ENCODE peak calls at places on chromosomes 3 and 15, in ten cellular contexts. L is IMR-90; F is spleen; Y is AG09319; G is RWPE1; V is gastrocnemius medialis; X is Panc1; D is coronary artery; O is CD4-positive, alpha-beta T cell; E is sigmoid colon. U is an unnamed sample.
A peak's percentile ranks its signal among the peaks of the same experiment; 100 is the strongest.

GRCh38 chr3:127714151-127714571 is 41.4 kb downstream of the ABTB1 start:
- DNase-seq in D (no peak), L (no peak), G (no peak), V (no peak), E (no peak), Y (no peak), F (peak; percentile 82), O (no peak), X (no peak), U (no peak)

GRCh38 chr15:66953523-66954229 is 111.7 kb upstream of the SMAD3 start:
- DNase-seq in O (no peak), Y (no peak), D (peak; percentile 47), V (no peak), F (no peak), E (no peak), L (no peak), X (no peak), G (no peak), U (no peak)

GRCh38 chr3:173706630-173707029 is 309.1 kb downstream of the NLGN1 start:
- DNase-seq in E (no peak), O (no peak), G (no peak), D (no peak), V (no peak), L (no peak), F (no peak), X (no peak), Y (no peak), U (no peak)

GRCh38 chr3:112667599-112667998 is 26.7 kb upstream of the CCDC80 start:
- DNase-seq in Y (no peak), D (no peak), L (no peak), G (no peak), X (no peak), E (no peak), F (no peak), V (no peak), O (no peak), U (no peak)

GRCh38 chr3:124512881-124513609 is 217.2 kb upstream of the UMPS start:
- DNase-seq in F (no peak), L (peak; percentile 4), V (no peak), E (no peak), O (no peak), Y (no peak), D (no peak), G (no peak), X (no peak), U (no peak)

GRCh38 chr15:70318996-70319465 is 221.3 kb upstream of the TLE3 start:
- DNase-seq in G (peak; percentile 14), Y (peak; percentile 35), V (peak; percentile 50), O (no peak), X (no peak), F (no peak), D (no peak), L (peak; percentile 74), E (peak; percentile 94), U (no peak)

GRCh38 chr15:35595656-35596055 is 49.7 kb upstream of the DPH6 start:
- DNase-seq in F (no peak), G (no peak), X (no peak), L (no peak), E (no peak), O (no peak), Y (no peak), V (no peak), D (no peak), U (no peak)

GRCh38 chr3:142808103-142808917 is 80.6 kb downstream of the PCOLCE2 start:
- DNase-seq in G (peak; percentile 74), O (no peak), L (peak; percentile 72), X (peak; percentile 80), F (no peak), V (no peak), E (no peak), D (no peak), Y (peak; percentile 16), U (no peak)

GRCh38 chr3:171129827-171130226 is 103.3 kb upstream of the SLC2A2 start:
- DNase-seq in G (no peak), E (no peak), L (peak; percentile 66), O (no peak), Y (no peak), X (no peak), F (no peak), D (no peak), V (no peak), U (no peak)

GRCh38 chr15:34049096-34049495 is 10.1 kb upstream of the AVEN start:
- DNase-seq in F (no peak), Y (no peak), D (no peak), O (no peak), L (peak; percentile 87), V (no peak), E (no peak), G (no peak), X (no peak), U (no peak)

GRCh38 chr3:2099028-2099671 is 484 bp downstream of the CNTN4 start:
- DNase-seq in D (no peak), Y (no peak), O (no peak), G (no peak), F (no peak), X (no peak), L (no peak), V (no peak), E (no peak), U (peak; percentile 68)

DNA sequence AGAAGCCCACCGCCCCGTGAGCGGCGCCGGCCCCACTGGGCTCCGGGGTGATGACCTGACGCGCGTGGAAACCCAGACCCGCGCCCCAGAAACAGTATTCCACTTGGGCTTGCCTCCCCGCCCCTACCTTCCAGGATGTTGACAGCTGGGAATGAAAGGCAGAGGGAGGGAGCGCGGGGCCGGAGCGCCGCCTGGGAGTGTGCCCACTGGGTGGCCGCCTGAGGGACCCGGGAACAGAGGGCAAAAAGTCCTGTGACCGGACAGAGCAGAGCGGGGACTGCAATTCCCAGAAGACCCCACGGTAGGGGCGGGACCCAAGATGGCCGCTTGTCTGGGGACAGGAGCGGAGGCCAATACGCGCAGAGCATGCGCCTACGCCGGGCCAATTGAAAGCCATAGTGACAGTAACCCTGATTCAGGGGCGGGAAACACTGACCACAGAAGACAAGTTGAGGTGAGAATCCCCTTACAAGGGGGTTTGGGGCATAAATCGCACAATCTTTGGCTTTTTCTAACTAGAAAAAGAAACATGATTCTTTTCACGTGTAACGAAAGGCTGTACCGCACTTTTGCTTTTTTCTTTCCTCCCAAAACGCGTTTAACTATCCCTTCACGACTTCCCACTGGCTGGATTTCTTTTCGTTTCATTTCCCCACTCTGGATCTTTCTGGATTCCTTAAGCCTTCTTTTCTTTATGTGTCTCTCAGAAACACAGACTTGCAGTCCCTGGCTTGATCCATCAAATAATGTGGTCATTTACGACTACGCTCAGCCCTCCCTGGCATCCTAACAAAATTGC is at the start of gene FHIT:
- DNase-seq in V (peak; percentile 96), E (peak; percentile 97), L (peak; percentile 87), G (peak; percentile 89), O (peak; percentile 77), Y (peak; percentile 77), D (peak; percentile 96), X (peak; percentile 42), F (peak; percentile 96), U (peak; percentile 91)
- TF ChIP-seq CTCF in V (no peak), E (no peak), L (no peak), G (no peak), O (no peak), Y (no peak), D (no peak), X (no peak), F (no peak), U (no peak)

GRCh38 chr3:191329654-191330308 is 545 bp downstream of the UTS2B start:
- DNase-seq in G (peak; percentile 31), D (peak; percentile 81), Y (no peak), E (peak; percentile 69), L (peak; percentile 71), F (peak; percentile 85), V (peak; percentile 33), O (no peak), X (no peak), U (peak; percentile 66)

GRCh38 chr3:191330309-191330712 is at the start of gene UTS2B:
- DNase-seq in F (no peak), V (no peak), E (no peak), O (no peak), G (peak; percentile 22), L (peak; percentile 93), D (no peak), Y (peak; percentile 61), X (peak; percentile 52), U (no peak)

GRCh38 chr3:191328383-191328962 is 721 bp upstream of the CCDC50 start:
- DNase-seq in D (no peak), F (no peak), E (no peak), Y (no peak), V (no peak), L (no peak), X (no peak), G (no peak), O (no peak), U (no peak)

GRCh38 chr3:191327526-191327925 is 1.7 kb upstream of the CCDC50 start:
- DNase-seq in V (no peak), X (no peak), O (no peak), G (no peak), E (no peak), D (no peak), Y (no peak), F (no peak), L (no peak), U (no peak)

DNA sequence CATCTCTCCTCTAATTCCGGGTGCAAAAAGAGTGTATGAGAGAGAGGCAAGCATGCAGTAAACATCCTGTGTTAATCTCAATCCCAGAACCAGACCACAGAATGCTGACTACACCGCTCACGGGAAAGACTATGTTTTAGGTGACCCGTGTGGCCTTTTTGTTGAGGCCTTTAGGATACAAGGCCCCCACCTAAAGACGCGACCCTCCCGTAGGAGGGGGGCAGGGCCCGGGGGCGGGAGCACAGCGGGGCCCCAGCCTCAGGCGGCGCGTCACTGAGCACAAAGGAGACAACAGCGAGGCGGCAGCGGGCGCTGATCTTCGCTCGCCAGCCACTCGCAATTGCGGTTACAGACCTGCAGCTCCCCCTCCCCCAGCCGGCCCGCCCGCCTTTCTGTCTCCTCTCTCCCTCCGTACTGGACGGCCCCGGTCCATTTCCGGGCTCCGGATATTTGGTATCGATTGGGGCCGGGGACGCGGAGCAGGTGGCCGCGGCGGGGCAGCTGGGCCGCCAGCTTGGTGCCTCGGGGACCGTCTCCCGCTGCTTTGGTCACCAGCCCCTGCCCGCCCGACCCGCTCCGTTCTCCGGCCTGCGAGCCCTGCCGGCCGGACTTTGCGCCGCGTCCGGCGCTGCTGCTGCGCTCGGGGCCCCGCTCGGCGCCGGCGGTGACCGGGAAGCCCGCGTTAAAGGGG is at the start of gene CCDC50:
- DNase-seq in V (peak; percentile 82), X (no peak), D (peak; percentile 89), L (peak; percentile 72), Y (peak; percentile 34), E (peak; percentile 93), O (peak; percentile 25), F (peak; percentile 94), G (peak; percentile 70), U (peak; percentile 64)
- TF ChIP-seq CTCF in V (no peak), X (no peak), D (no peak), L (no peak), Y (no peak), E (no peak), O (no peak), F (no peak), G (no peak), U (no peak)

GRCh38 chr15:80934761-80935221 is 54.8 kb downstream of the MESD start:
- DNase-seq in E (no peak), O (no peak), F (peak; percentile 24), G (no peak), L (peak; percentile 74), Y (no peak), X (no peak), V (no peak), D (no peak), U (no peak)
- TF ChIP-seq CTCF in E (no peak), O (no peak), F (no peak), G (no peak), L (peak; percentile 6), Y (no peak), X (no peak), V (no peak), D (no peak), U (no peak)

GRCh38 chr3:149038322-149038721 is 47.0 kb downstream of the GYG1 start:
- DNase-seq in F (no peak), G (no peak), X (no peak), O (no peak), D (no peak), Y (no peak), V (no peak), L (no peak), E (no peak), U (no peak)
- TF ChIP-seq CTCF in F (no peak), G (no peak), X (no peak), O (no peak), D (no peak), Y (no peak), V (no peak), L (no peak), E (no peak), U (no peak)